ENCODE peak calls at places on chromosomes 16 and 17, in six cellular contexts. One of them, this sample, is unnamed.

GRCh38 chr16:27974896-27975540 is 88.5 kb downstream of the GSG1L start:
- DNase-seq in AG04450: no peak
- DNase-seq in left kidney: no peak
- DNase-seq in hippocampal formation: no peak
- DNase-seq in EH: no peak
- DNase-seq in amygdala: no peak
- DNase-seq in this sample: no peak

GRCh38 chr17:27756467-27757371 is 43.6 kb downstream of the NOS2 start:
- DNase-seq in AG04450: peak
- DNase-seq in left kidney: peak
- DNase-seq in hippocampal formation: peak
- DNase-seq in EH: peak
- DNase-seq in amygdala: no peak
- DNase-seq in this sample: peak

GRCh38 chr16:85270365-85270764 is 158.1 kb upstream of the CIBAR2 start:
- DNase-seq in AG04450: no peak
- DNase-seq in left kidney: no peak
- DNase-seq in hippocampal formation: no peak
- DNase-seq in EH: peak
- DNase-seq in amygdala: no peak
- DNase-seq in this sample: no peak

GRCh38 chr16:12917653-12918052 is 16.3 kb downstream of the SHISA9 start:
- DNase-seq in AG04450: no peak
- DNase-seq in left kidney: no peak
- DNase-seq in hippocampal formation: no peak
- DNase-seq in EH: peak
- DNase-seq in amygdala: no peak
- DNase-seq in this sample: no peak

GRCh38 chr17:78719630-78720298 is 62.3 kb downstream of the CYTH1 start:
- DNase-seq in AG04450: no peak
- DNase-seq in left kidney: no peak
- DNase-seq in hippocampal formation: no peak
- DNase-seq in EH: no peak
- DNase-seq in amygdala: no peak
- DNase-seq in this sample: no peak

GRCh38 chr17:2089021-2089422 is 34.1 kb downstream of the HIC1 start:
- DNase-seq in AG04450: no peak
- DNase-seq in left kidney: no peak
- DNase-seq in hippocampal formation: no peak
- DNase-seq in EH: peak
- DNase-seq in amygdala: no peak
- DNase-seq in this sample: no peak

GRCh38 chr16:20901441-20902112 is 1.0 kb downstream of the LYRM1 start:
- DNase-seq in AG04450: no peak
- DNase-seq in left kidney: peak
- DNase-seq in hippocampal formation: no peak
- DNase-seq in EH: peak
- DNase-seq in amygdala: peak
- DNase-seq in this sample: peak

GRCh38 chr17:82332669-82333278 is 792 bp downstream of the SECTM1 start:
- DNase-seq in AG04450: no peak
- DNase-seq in left kidney: peak
- DNase-seq in hippocampal formation: no peak
- DNase-seq in EH: peak
- DNase-seq in amygdala: no peak
- DNase-seq in this sample: peak

GRCh38 chr16:3645504-3646347 is 8.8 kb upstream of the DNASE1 start:
- DNase-seq in AG04450: peak
- DNase-seq in left kidney: peak
- DNase-seq in hippocampal formation: no peak
- DNase-seq in EH: peak
- DNase-seq in amygdala: no peak
- DNase-seq in this sample: no peak

GRCh38 chr16:81627024-81627423 is 152.1 kb upstream of the PLCG2 start:
- DNase-seq in AG04450: no peak
- DNase-seq in left kidney: no peak
- DNase-seq in hippocampal formation: no peak
- DNase-seq in EH: peak
- DNase-seq in amygdala: no peak
- DNase-seq in this sample: no peak

GRCh38 chr16:64773184-64773583 is 348.7 kb downstream of the CDH11 start:
- DNase-seq in AG04450: no peak
- DNase-seq in left kidney: no peak
- DNase-seq in hippocampal formation: no peak
- DNase-seq in EH: peak
- DNase-seq in amygdala: no peak
- DNase-seq in this sample: no peak

GRCh38 chr16:78705694-78706093 is 606.2 kb downstream of the WWOX start:
- DNase-seq in AG04450: no peak
- DNase-seq in left kidney: peak
- DNase-seq in hippocampal formation: no peak
- DNase-seq in EH: no peak
- DNase-seq in amygdala: no peak
- DNase-seq in this sample: no peak

GRCh38 chr17:81956607-81957589 is 4.1 kb downstream of the NOTUM start:
- DNase-seq in AG04450: no peak
- DNase-seq in left kidney: peak
- DNase-seq in hippocampal formation: no peak
- DNase-seq in EH: no peak
- DNase-seq in amygdala: no peak
- DNase-seq in this sample: no peak

GRCh38 chr17:62995377-62995885 is 29.4 kb downstream of the TANC2 start:
- DNase-seq in AG04450: no peak
- DNase-seq in left kidney: peak
- DNase-seq in hippocampal formation: peak
- DNase-seq in EH: peak
- DNase-seq in amygdala: no peak
- DNase-seq in this sample: no peak

GRCh38 chr16:8087597-8088279 is 502.6 kb downstream of the TMEM114 start:
- DNase-seq in AG04450: no peak
- DNase-seq in left kidney: no peak
- DNase-seq in hippocampal formation: peak
- DNase-seq in EH: no peak
- DNase-seq in amygdala: no peak
- DNase-seq in this sample: no peak

GRCh38 chr17:49224198-49224996 is 6.2 kb downstream of the PHOSPHO1 start:
- DNase-seq in AG04450: no peak
- DNase-seq in left kidney: peak
- DNase-seq in hippocampal formation: no peak
- DNase-seq in EH: no peak
- DNase-seq in amygdala: no peak
- DNase-seq in this sample: no peak

GRCh38 chr17:78075545-78075944 is 53.0 kb downstream of the TMC6 start:
- DNase-seq in AG04450: no peak
- DNase-seq in left kidney: no peak
- DNase-seq in hippocampal formation: peak
- DNase-seq in EH: no peak
- DNase-seq in amygdala: peak
- DNase-seq in this sample: no peak

GRCh38 chr16:88618182-88618955 is 20.0 kb upstream of the IL17C start:
- DNase-seq in AG04450: no peak
- DNase-seq in left kidney: no peak
- DNase-seq in hippocampal formation: no peak
- DNase-seq in EH: no peak
- DNase-seq in amygdala: no peak
- DNase-seq in this sample: no peak

GRCh38 chr17:65743313-65743665 is 181.8 kb upstream of the AXIN2 start:
- DNase-seq in AG04450: no peak
- DNase-seq in left kidney: no peak
- DNase-seq in hippocampal formation: no peak
- DNase-seq in EH: peak
- DNase-seq in amygdala: no peak
- DNase-seq in this sample: no peak

GRCh38 chr16:117381-118365 is 20.8 kb downstream of the NPRL3 start:
- DNase-seq in AG04450: no peak
- DNase-seq in left kidney: peak
- DNase-seq in hippocampal formation: no peak
- DNase-seq in EH: peak
- DNase-seq in amygdala: no peak
- DNase-seq in this sample: peak